ENCODE peak calls at places on chromosomes 7 and 10, in six cellular contexts. V is ovary, M is PC-9, Y is suprapubic skin, N is tibial nerve, Q is lower lobe of right lung. O is an unnamed sample. For H3K9me3, the result is how much of the 10 kb centered on the place peaks cover.

GRCh38 chr7:140704205-140704604 is 7.7 kb downstream of the NDUFB2 start:
- DNase-seq in V (no peak), N (no peak), M (no peak), Q (no peak), Y (no peak), O (no peak)

GRCh38 chr10:49744091-49744685 is 17.9 kb downstream of the OGDHL start:
- DNase-seq in Y (no peak), V (no peak), Q (no peak), N (no peak), M (no peak), O (peak)

GRCh38 chr7:70736715-70737460 is 395.1 kb upstream of the GALNT17 start:
- DNase-seq in Y (no peak), N (no peak), M (no peak), Q (no peak), V (peak), O (no peak)

GRCh38 chr7:28847681-28848080 is 110.4 kb downstream of the TRIL start:
- DNase-seq in V (no peak), Q (no peak), M (no peak), Y (peak), N (peak), O (no peak)

GRCh38 chr7:148587076-148587475 is 3.5 kb upstream of the C7orf33 start:
- DNase-seq in V (no peak), Y (no peak), M (no peak), N (no peak), Q (no peak), O (no peak)

GRCh38 chr7:25132430-25132829 is 7.4 kb upstream of the CYCS start:
- DNase-seq in M (no peak), Q (no peak), V (no peak), Y (no peak), N (no peak), O (no peak)

GRCh38 chr10:92538231-92538958 is 35.5 kb downstream of the IDE start:
- DNase-seq in M (no peak), N (no peak), Y (no peak), Q (no peak), V (no peak), O (no peak)

GRCh38 chr7:134935701-134936100 is 50.6 kb upstream of the AGBL3 start:
- DNase-seq in M (no peak), Q (no peak), V (no peak), Y (no peak), N (no peak), O (no peak)

GRCh38 chr10:132458071-132458594 is 61.1 kb downstream of the PWWP2B start:
- DNase-seq in N (no peak), V (no peak), M (no peak), Y (peak), Q (no peak), O (no peak)

GRCh38 chr7:44046321-44047061 is 2.0 kb downstream of the DBNL start:
- DNase-seq in N (no peak), Q (no peak), M (no peak), V (no peak), Y (no peak), O (peak)

GRCh38 chr10:25747038-25747437 is 187.0 kb upstream of the MYO3A start:
- DNase-seq in M (no peak), Q (no peak), Y (no peak), V (no peak), N (no peak), O (no peak)

GRCh38 chr7:98267305-98267704 is 14.2 kb upstream of the BRI3 start:
- DNase-seq in N (no peak), M (no peak), Y (no peak), V (no peak), Q (no peak), O (no peak)

GRCh38 chr7:98265841-98266271 is 13.8 kb upstream of the TECPR1 start:
- DNase-seq in N (no peak), M (peak), V (no peak), Y (no peak), Q (no peak), O (no peak)

GRCh38 chr7:98266840-98267239 is 14.6 kb upstream of the BRI3 start:
- DNase-seq in V (no peak), Y (no peak), Q (no peak), M (no peak), N (no peak), O (no peak)
- TF ChIP-seq CTCF in V (no peak), Y (no peak), Q (peak), M (peak), N (no peak), O (peak)

DNA sequence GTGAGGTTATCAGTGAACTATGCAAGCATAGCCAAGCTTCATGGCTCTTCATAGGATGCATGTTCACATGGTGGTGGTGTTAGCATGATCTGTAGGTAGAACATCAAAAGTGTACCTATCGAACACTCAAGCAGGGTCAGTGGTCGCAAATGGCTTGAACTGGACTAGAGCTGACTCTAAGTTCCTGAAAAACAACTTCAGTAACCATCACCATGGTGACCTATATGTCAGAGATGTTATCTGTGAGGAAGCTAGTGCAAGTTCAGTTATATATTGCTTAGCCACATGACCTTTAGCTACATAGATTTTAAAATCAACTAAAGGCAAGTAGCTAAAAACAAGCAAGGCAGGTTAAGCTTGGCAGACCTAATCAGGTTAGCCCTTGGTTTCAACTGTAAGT is 163.1 kb upstream of the AGR3 start:
- DNase-seq in M (no peak), Q (no peak), Y (no peak), N (no peak), V (no peak), O (no peak)
- H3K9me3 ChIP-seq in M (under half), Q (under half), Y (under half), N (under half), V (under half), O (under half)

GRCh38 chr10:585502-585901 is 104.0 kb downstream of the DIP2C start:
- DNase-seq in M (no peak), Y (no peak), Q (no peak), N (no peak), V (no peak), O (no peak)
- TF ChIP-seq CTCF in M (no peak), Y (no peak), Q (no peak), N (no peak), V (no peak), O (no peak)

GRCh38 chr10:87803328-87803727 is 14.7 kb downstream of the ATAD1 start:
- DNase-seq in Q (no peak), N (no peak), V (no peak), Y (no peak), M (no peak), O (no peak)

GRCh38 chr10:87798082-87798481 is 19.9 kb downstream of the ATAD1 start:
- DNase-seq in N (no peak), V (no peak), M (no peak), Q (no peak), Y (no peak), O (no peak)

GRCh38 chr10:87804939-87805569 is 13.0 kb downstream of the ATAD1 start:
- DNase-seq in M (no peak), V (no peak), Q (no peak), Y (no peak), N (no peak), O (no peak)

GRCh38 chr10:87799860-87800259 is 18.2 kb downstream of the ATAD1 start:
- DNase-seq in N (no peak), M (no peak), V (no peak), Y (no peak), Q (no peak), O (no peak)

DNA sequence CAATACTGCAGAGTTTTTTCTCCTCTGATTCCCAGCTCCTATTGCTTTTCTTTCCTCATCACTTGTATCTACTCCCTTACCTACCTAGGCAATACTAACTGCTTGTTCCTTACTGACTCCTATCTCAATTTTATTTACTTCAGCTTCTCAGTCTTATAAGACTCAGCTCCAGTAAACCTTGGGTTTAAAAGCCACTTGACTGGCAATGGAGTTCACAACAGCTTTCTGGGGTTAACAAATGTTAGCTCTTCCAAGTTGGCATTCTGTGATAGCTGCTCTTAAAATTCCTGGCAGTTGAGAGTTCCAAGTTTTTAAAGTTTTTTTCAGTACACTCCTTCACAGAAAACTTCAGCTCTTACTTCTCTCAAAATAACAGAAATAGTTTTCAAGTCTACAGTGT is 14.2 kb downstream of the ATAD1 start:
- DNase-seq in N (no peak), V (no peak), M (no peak), Y (no peak), Q (no peak), O (no peak)
- H3K9me3 ChIP-seq in N (under half), V (under half), M (under half), Y (under half), Q (under half), O (under half)

GRCh38 chr7:69062020-69062760 is 536.1 kb upstream of the AUTS2 start:
- DNase-seq in V (no peak), Y (no peak), Q (no peak), M (no peak), N (no peak), O (no peak)

GRCh38 chr7:69070476-69070875 is 527.8 kb upstream of the AUTS2 start:
- DNase-seq in N (no peak), Y (no peak), Q (no peak), V (no peak), M (no peak), O (no peak)

DNA sequence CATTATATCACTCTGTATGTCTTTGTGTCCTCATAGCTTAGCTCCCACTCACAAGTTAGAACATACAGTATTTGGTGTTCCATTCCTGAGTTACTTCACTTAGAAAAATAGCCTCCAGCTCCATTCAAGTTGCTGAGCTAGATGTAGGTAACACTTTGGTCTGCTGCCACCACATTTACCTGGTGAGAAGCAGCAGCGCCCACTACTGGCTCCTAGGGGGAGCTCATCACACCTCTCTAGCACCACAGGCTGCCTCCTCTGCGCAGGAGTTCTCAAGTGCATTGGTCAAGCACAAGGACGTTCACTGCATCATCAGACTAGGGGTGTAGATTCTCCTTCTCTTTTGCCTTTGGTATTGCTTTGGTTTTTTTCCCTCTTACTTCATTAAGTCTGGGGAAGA is 530.9 kb upstream of the AUTS2 start:
- DNase-seq in Q (peak), V (no peak), M (peak), Y (no peak), N (no peak), O (no peak)
- TF ChIP-seq CTCF in Q (peak), V (no peak), M (peak), Y (no peak), N (no peak), O (no peak)

O was measured in spleen.